ENCODE peak calls at places on chromosomes 2 and 18, in four cellular contexts. B, V, S and Y are unnamed samples. For H3K4me1, the result is how much of the 10 kb centered on the place peaks cover.

GRCh38 chr2:1136071-1136470 is 185.4 kb downstream of the SNTG2 start:
- DNase-seq in B (no peak), V (no peak), S (no peak), Y (peak)

GRCh38 chr2:119338826-119339561 is 27.6 kb downstream of the C2orf76 start:
- DNase-seq in S (no peak), V (no peak), B (no peak), Y (no peak)

GRCh38 chr2:229715895-229716507 is 1.6 kb upstream of the DNER start:
- DNase-seq in B (no peak), S (no peak), V (no peak), Y (peak)

GRCh38 chr2:64700133-64700809 is 46.6 kb upstream of the SERTAD2 start:
- DNase-seq in V (no peak), S (no peak), B (no peak), Y (no peak)

GRCh38 chr2:73938761-73939352 is 12.2 kb downstream of the DGUOK start:
- DNase-seq in V (no peak), S (peak), B (no peak), Y (no peak)

GRCh38 chr2:217075225-217075802 is 215.4 kb upstream of the TNP1 start:
- DNase-seq in S (no peak), B (peak), V (peak), Y (no peak)

GRCh38 chr2:12728221-12728777 is 11.6 kb downstream of the TRIB2 start:
- DNase-seq in S (no peak), V (no peak), B (no peak), Y (no peak)

GRCh38 chr18:8439091-8439490 is 170.1 kb upstream of the RAB12 start:
- DNase-seq in B (no peak), S (no peak), V (no peak), Y (no peak)

GRCh38 chr2:9165625-9166024 is 41.0 kb upstream of the ASAP2 start:
- DNase-seq in B (peak), S (no peak), V (no peak), Y (no peak)

GRCh38 chr2:165274698-165275097 is 35.5 kb downstream of the SCN2A start:
- DNase-seq in V (peak), B (peak), S (no peak), Y (no peak)

GRCh38 chr18:76414936-76415621 is 80.0 kb downstream of the ZNF516 start:
- DNase-seq in B (peak), S (no peak), V (no peak), Y (no peak)

GRCh38 chr18:45688834-45689233 is 35.1 kb upstream of the SLC14A1 start:
- DNase-seq in V (no peak), S (no peak), B (no peak), Y (peak)

GRCh38 chr18:69102959-69103358 is 297.7 kb upstream of the DOK6 start:
- DNase-seq in V (no peak), S (no peak), B (no peak), Y (no peak)

GRCh38 chr2:20457027-20457426 is 10.2 kb downstream of the RHOB start:
- DNase-seq in S (peak), V (no peak), B (no peak), Y (no peak)

GRCh38 chr2:195498839-195499490 is 158.1 kb upstream of the SLC39A10 start:
- DNase-seq in S (no peak), B (no peak), V (no peak), Y (no peak)

GRCh38 chr2:121075641-121076500 is 209.1 kb downstream of the TFCP2L1 start:
- DNase-seq in V (no peak), B (no peak), S (no peak), Y (no peak)

GRCh38 chr2:3594493-3595281 is at the start of gene COLEC11:
- DNase-seq in S (no peak), V (no peak), B (peak), Y (no peak)

GRCh38 chr18:58544616-58545337 is 84.1 kb downstream of the ALPK2 start:
- DNase-seq in S (no peak), B (no peak), V (no peak), Y (no peak)

GRCh38 chr2:121338281-121338680 is 53.3 kb upstream of the TFCP2L1 start:
- DNase-seq in V (no peak), B (no peak), S (no peak), Y (no peak)

GRCh38 chr2:53568463-53568862 is 199.1 kb upstream of the CHAC2 start:
- DNase-seq in B (no peak), S (no peak), V (no peak), Y (peak)

GRCh38 chr18:62452280-62452824 is 70.5 kb upstream of the ZCCHC2 start:
- DNase-seq in S (no peak), B (no peak), V (no peak), Y (no peak)

GRCh38 chr2:79447462-79447861 is 65.4 kb upstream of the CTNNA2 start:
- DNase-seq in S (no peak), B (no peak), V (no peak), Y (no peak)

GRCh38 chr2:74025971-74026612 is 41.4 kb downstream of the TET3 start:
- DNase-seq in B (no peak), S (no peak), V (no peak), Y (no peak)

GRCh38 chr2:32727157-32727556 is 99.3 kb downstream of the TTC27 start:
- DNase-seq in S (no peak), B (no peak), V (no peak), Y (no peak)

GRCh38 chr2:241801611-241802420 is 7.2 kb upstream of the NEU4 start:
- DNase-seq in B (peak), S (no peak), V (no peak), Y (no peak)

GRCh38 chr2:190283783-190284182 is 35.8 kb downstream of the HIBCH start:
- DNase-seq in V (no peak), B (no peak), S (no peak), Y (no peak)

GRCh38 chr2:101625387-101625786 is 72.1 kb upstream of the MAP4K4 start:
- DNase-seq in B (no peak), V (no peak), S (no peak), Y (no peak)

GRCh38 chr2:195656131-195656858 is 731 bp upstream of the SLC39A10 start:
- DNase-seq in S (no peak), V (peak), B (no peak), Y (no peak)

GRCh38 chr2:96625571-96626552 is 12.2 kb downstream of the KANSL3 start:
- DNase-seq in S (peak), B (no peak), V (no peak), Y (no peak)

GRCh38 chr2:66024396-66024795 is 410.5 kb upstream of the MEIS1 start:
- DNase-seq in B (no peak), S (no peak), V (no peak), Y (no peak)

GRCh38 chr2:228841877-228842276 is 429.2 kb downstream of the PID1 start:
- DNase-seq in S (no peak), B (no peak), V (no peak), Y (no peak)

GRCh38 chr2:191245869-191246531 is 796 bp downstream of the MYO1B start:
- DNase-seq in S (peak), B (peak), V (peak), Y (peak)

GRCh38 chr2:3151153-3151918 is 226.3 kb downstream of the EIPR1 start:
- DNase-seq in V (no peak), B (no peak), S (no peak), Y (no peak)

GRCh38 chr2:23135481-23136100 is 249.4 kb upstream of the KLHL29 start:
- DNase-seq in S (no peak), B (peak), V (no peak), Y (no peak)

GRCh38 chr2:185787530-185788145 is 49.0 kb downstream of the FSIP2 start:
- DNase-seq in S (no peak), V (no peak), B (no peak), Y (peak)

GRCh38 chr18:50853863-50854271 is 25.1 kb upstream of the ME2 start:
- DNase-seq in B (peak), S (no peak), V (no peak), Y (no peak)

GRCh38 chr2:10282621-10283105 is 20.0 kb upstream of the HPCAL1 start:
- DNase-seq in B (no peak), S (no peak), V (no peak), Y (no peak)

DNA sequence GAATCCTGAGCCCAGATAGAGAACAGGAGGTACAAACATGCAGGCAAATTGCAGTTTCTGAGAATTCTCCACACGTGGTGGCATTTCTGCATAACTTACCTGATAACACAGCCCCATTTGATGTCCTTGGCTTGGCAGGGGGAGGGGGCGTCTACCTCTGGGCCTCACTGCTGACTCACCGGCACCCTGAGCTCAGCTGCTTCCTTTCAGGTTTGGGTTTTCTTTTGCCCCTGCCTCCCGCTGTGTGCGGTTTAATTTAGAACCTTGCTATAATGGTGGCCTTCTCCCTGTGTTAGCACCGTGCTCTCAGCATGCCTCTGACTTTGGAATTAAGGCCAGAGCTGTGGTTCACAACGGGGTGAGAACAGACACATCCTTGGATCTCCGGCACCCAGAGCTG is 4.4 kb downstream of the CTIF start:
- DNase-seq in V (no peak), B (no peak), S (peak), Y (no peak)
- H3K4me1 ChIP-seq in V (under half), B (half or more), S (half or more), Y (under half)

GRCh38 chr2:202267495-202267894 is 1.9 kb downstream of the NOP58 start:
- DNase-seq in S (peak), V (no peak), B (no peak), Y (peak)
- H3K27ac ChIP-seq in S (no peak), V (no peak), B (no peak), Y (peak)

GRCh38 chr2:47301731-47302130 is 101.2 kb upstream of the MSH2 start:
- DNase-seq in B (no peak), V (no peak), S (no peak), Y (no peak)
- H3K4me1 ChIP-seq in B (under half), V (under half), S (under half), Y (under half)

GRCh38 chr2:142130111-142131015 is 453 bp downstream of the LRP1B start:
- DNase-seq in V (peak), B (peak), S (peak), Y (peak)

GRCh38 chr2:142127248-142127647 is 3.6 kb downstream of the LRP1B start:
- DNase-seq in B (no peak), S (no peak), V (no peak), Y (no peak)

GRCh38 chr2:142128105-142128504 is 2.7 kb downstream of the LRP1B start:
- DNase-seq in V (no peak), B (no peak), S (no peak), Y (no peak)

GRCh38 chr2:142136571-142136970 is 5.8 kb upstream of the LRP1B start:
- DNase-seq in V (no peak), S (no peak), B (no peak), Y (no peak)

DNA sequence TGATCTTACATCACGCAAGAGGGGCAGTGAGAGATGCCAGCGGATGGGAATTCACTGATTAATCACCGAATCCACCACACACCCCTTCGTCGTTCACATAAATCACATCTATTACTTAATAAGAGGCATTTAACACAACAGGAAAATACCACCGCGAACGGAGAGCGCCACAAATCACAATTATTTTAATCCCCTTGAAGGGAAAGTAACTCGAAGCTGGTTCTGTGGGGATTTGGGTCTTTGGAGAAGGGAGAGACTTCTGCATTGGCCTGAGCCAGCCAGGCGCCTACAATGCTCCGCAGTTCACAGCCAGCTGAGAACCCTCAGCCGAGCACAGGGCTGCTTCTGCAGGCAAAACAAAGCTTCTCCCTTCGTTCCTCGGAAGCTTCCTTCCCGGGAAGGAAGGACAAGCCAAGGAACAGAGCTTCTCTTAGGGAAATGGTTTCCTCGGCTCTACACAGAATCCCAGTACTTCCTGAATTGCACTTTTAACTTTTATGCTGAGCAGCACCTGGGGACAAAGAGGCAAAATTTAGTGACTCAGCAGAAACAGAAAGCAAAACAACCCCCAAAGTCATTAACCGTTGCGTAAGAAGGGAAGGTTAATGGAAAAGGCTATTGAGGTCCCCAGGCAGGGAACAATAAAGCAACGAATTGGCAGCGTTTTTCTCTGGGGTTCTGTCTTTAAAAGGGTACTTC is at the start of gene LRP1B:
- DNase-seq in S (peak), V (peak), B (no peak), Y (peak)
- H3K27ac ChIP-seq in S (no peak), V (no peak), B (no peak), Y (peak)

DNA sequence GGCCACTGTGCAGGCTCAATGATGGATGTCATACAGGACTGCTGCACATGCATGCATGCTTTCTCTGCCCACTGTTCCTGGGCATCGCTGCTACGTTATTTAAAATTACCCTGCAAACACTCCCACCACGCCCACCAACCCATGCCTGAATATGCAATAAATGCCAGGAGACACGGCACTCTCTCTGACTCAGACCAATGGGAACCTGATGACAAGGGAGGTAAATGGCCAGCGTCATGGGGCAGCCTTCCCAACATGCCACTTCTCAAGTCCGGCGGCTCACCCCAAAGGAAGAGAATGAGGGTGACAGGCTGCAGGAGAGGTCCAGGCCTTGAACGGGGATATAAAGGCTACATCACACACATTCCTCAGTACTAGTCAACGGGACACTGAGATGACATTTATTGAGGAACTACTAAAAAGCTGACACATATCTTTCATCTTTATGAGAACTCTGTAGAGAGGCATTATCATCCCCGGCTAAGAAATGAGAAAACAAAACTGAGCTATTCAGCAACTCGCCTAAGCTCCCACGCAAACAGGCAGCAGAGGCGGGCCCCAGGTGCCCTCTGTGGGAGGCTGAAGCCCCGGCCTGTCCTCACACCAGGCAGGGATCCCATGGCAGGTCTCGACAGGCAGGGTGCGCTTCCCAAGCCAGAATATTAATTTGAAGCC is 166.5 kb downstream of the HDAC4 start:
- DNase-seq in V (no peak), S (no peak), B (peak), Y (no peak)
- H3K4me1 ChIP-seq in V (under half), S (under half), B (under half), Y (under half)